ENCODE peak calls at places on chromosomes 4 and X, in ten cellular contexts. Z is uterus, K is heart left ventricle, E is spleen, Q is A549, A is lower lobe of right lung, F is tibial nerve, P is upper lobe of right lung, D is A673, Y is ascending aorta. G is an unnamed sample. For H3K4me1, the result is how much of the 10 kb centered on the place peaks cover.

GRCh38 chr4:17781072-17781830 is at the start of gene FAM184B:
- DNase-seq in Z (no peak), A (no peak), K (no peak), D (peak), Q (no peak), E (peak), F (no peak), P (peak), Y (no peak), G (peak)

GRCh38 chrX:105609530-105609929 is 212.8 kb upstream of the NRK start:
- DNase-seq in A (no peak), E (no peak), P (no peak), Z (no peak), K (no peak), Q (no peak), Y (no peak), D (no peak), F (no peak), G (no peak)

GRCh38 chr4:165208741-165209388 is 1.5 kb downstream of the KLHL2 start:
- DNase-seq in A (no peak), D (peak), Z (no peak), P (no peak), F (no peak), K (no peak), Q (no peak), Y (no peak), E (no peak), G (no peak)

GRCh38 chr4:189096717-189097116 is 844.0 kb upstream of the FRG1 start:
- DNase-seq in D (peak), Q (peak), P (no peak), K (no peak), Z (no peak), E (no peak), F (no peak), Y (no peak), A (no peak), G (no peak)

GRCh38 chr4:79083406-79084010 is 144.3 kb upstream of the PAQR3 start:
- DNase-seq in Z (no peak), F (no peak), P (no peak), Y (no peak), E (no peak), K (no peak), D (no peak), A (no peak), Q (no peak), G (no peak)

GRCh38 chr4:110020139-110020538 is 107.5 kb downstream of the EGF start:
- DNase-seq in P (no peak), Z (no peak), Q (no peak), F (no peak), A (no peak), Y (no peak), E (no peak), D (peak), K (no peak), G (peak)

GRCh38 chr4:82774711-82775171 is 23.9 kb downstream of the SCD5 start:
- DNase-seq in D (no peak), Z (no peak), E (no peak), P (no peak), K (no peak), A (no peak), F (no peak), Y (no peak), Q (no peak), G (no peak)

GRCh38 chrX:7147431-7147977 is at the start of gene STS:
- DNase-seq in P (no peak), A (peak), D (peak), Z (peak), K (peak), Y (no peak), F (peak), Q (no peak), E (peak), G (no peak)

GRCh38 chr4:126916626-126917140 is 716.1 kb upstream of the INTU start:
- DNase-seq in Z (no peak), A (no peak), Q (no peak), E (no peak), F (no peak), P (no peak), D (no peak), K (no peak), Y (no peak), G (no peak)

GRCh38 chr4:29805245-29805644 is 914.9 kb upstream of the PCDH7 start:
- DNase-seq in Q (no peak), Z (no peak), P (no peak), A (no peak), K (no peak), D (peak), F (no peak), E (no peak), Y (no peak), G (no peak)

GRCh38 chrX:113982766-113983165 is 601.1 kb upstream of the HTR2C start:
- DNase-seq in A (no peak), E (no peak), D (no peak), K (no peak), P (no peak), Y (no peak), Q (no peak), F (no peak), Z (no peak), G (no peak)

GRCh38 chr4:17962171-17962570 is 59.4 kb downstream of the LCORL start:
- DNase-seq in Q (no peak), Z (no peak), D (no peak), Y (no peak), K (no peak), F (no peak), P (no peak), E (no peak), A (no peak), G (no peak)

GRCh38 chrX:77505227-77505626 is 58.0 kb downstream of the FGF16 start:
- DNase-seq in Z (no peak), Y (no peak), D (peak), A (no peak), K (no peak), P (no peak), E (no peak), F (no peak), Q (no peak), G (no peak)

GRCh38 chrX:47706575-47706974 is 47.6 kb upstream of the UXT start:
- DNase-seq in K (no peak), Y (no peak), A (no peak), Z (no peak), P (no peak), E (no peak), D (no peak), Q (no peak), F (no peak), G (no peak)

GRCh38 chr4:124806403-124806802 is 93.9 kb upstream of the ANKRD50 start:
- DNase-seq in D (peak), E (no peak), P (no peak), A (no peak), K (no peak), Z (no peak), Y (no peak), Q (no peak), F (no peak), G (no peak)

GRCh38 chr4:15963001-15963451 is at the start of gene FGFBP2:
- DNase-seq in Y (no peak), F (peak), Q (peak), K (peak), Z (no peak), A (peak), D (peak), E (peak), P (no peak), G (no peak)

GRCh38 chrX:39752820-39753219 is 344.9 kb downstream of the BCOR start:
- DNase-seq in Q (no peak), A (no peak), K (no peak), Y (no peak), Z (no peak), F (no peak), D (peak), P (no peak), E (no peak), G (no peak)

GRCh38 chr4:145044341-145044740 is 53.7 kb downstream of the ANAPC10 start:
- DNase-seq in K (no peak), Z (no peak), D (no peak), F (no peak), Q (no peak), P (no peak), A (no peak), Y (no peak), E (no peak), G (no peak)

GRCh38 chrX:72269671-72270251 is 7.3 kb downstream of the RPS4X start:
- DNase-seq in Q (no peak), K (no peak), Z (no peak), D (peak), Y (no peak), F (no peak), P (no peak), A (no peak), E (no peak), G (no peak)

GRCh38 chrX:51834076-51834475 is 59.3 kb upstream of the MAGED1 start:
- DNase-seq in K (no peak), F (no peak), A (no peak), Z (no peak), Y (no peak), P (no peak), E (no peak), Q (no peak), D (no peak), G (no peak)

GRCh38 chr4:1727117-1728031 is 6.1 kb downstream of the TACC3 start:
- DNase-seq in D (peak), E (peak), F (peak), A (peak), Z (no peak), Q (peak), K (peak), Y (peak), P (peak), G (no peak)
- H3K4me1 ChIP-seq in D (under half), E (half or more), F (under half), A (half or more), Z (under half), Q (half or more), K (under half), Y (under half), P (under half), G (under half)

GRCh38 chrX:101287402-101287801 is 3.7 kb downstream of the TAF7L start:
- DNase-seq in F (no peak), Y (no peak), K (no peak), Q (peak), Z (no peak), A (no peak), D (peak), E (no peak), P (no peak), G (no peak)
- TF ChIP-seq CTCF in F (peak), Y (peak), K (peak), Q (peak), Z (peak), A (peak), D (peak), E (peak), P (peak), G (peak)

GRCh38 chrX:36963852-36964251 is 44.3 kb upstream of the FAM47C start:
- DNase-seq in K (no peak), P (no peak), Q (no peak), Y (no peak), Z (no peak), F (no peak), D (no peak), A (no peak), E (no peak), G (no peak)
- H3K4me3 ChIP-seq in K (no peak), P (no peak), Q (no peak), Y (no peak), Z (no peak), F (no peak), D (no peak), A (no peak), E (no peak), G (no peak)

DNA sequence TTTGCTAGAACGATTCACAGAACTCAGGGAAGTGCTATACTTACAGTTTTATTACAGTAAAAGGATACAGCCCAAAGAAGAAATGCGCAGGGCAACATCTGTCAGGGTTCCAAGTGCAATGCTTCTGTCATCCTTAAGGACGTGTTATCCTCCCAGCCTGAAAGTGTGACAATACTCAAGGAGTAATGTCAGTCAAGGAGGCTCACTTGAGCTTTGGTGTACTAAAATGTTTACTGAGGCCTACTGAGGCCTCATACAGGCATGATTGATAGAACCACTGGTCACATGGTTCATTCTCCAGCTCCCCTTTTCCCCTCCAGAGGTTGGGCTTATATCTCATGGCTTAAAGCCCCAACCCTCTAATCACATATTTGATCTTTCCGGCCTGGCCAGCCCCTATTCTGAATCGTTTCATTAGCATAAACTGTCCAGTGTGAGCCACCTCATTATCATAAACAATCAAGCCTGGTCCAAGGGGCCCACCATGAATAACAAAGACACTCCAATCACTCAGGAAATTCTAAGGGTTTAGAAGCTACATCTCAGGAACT is 9.4 kb upstream of the TMSB4X start:
- DNase-seq in Z (no peak), Q (no peak), E (no peak), F (no peak), A (no peak), K (no peak), D (peak), Y (no peak), P (no peak), G (no peak)
- H3K4me1 ChIP-seq in Z (under half), Q (under half), E (under half), F (under half), A (under half), K (under half), D (under half), Y (under half), P (under half), G (under half)

GRCh38 chr4:1993169-1993516 is 15.6 kb downstream of the NELFA start:
- DNase-seq in Q (no peak), D (no peak), P (peak), E (peak), A (no peak), Y (no peak), K (no peak), F (no peak), Z (no peak), G (no peak)

GRCh38 chr4:1991087-1991486 is 17.7 kb downstream of the NELFA start:
- DNase-seq in K (no peak), E (peak), Y (no peak), F (no peak), Q (no peak), D (no peak), A (no peak), Z (no peak), P (peak), G (no peak)

GRCh38 chr4:1991596-1992434 is 17.0 kb downstream of the NELFA start:
- DNase-seq in Y (no peak), K (no peak), Q (no peak), E (peak), A (no peak), F (no peak), Z (no peak), D (no peak), P (peak), G (no peak)

GRCh38 chr4:1990676-1991075 is 18.1 kb downstream of the NELFA start:
- DNase-seq in F (no peak), D (no peak), A (no peak), P (peak), E (peak), Z (no peak), Q (no peak), Y (no peak), K (no peak), G (no peak)

GRCh38 chr4:1992468-1993168 is 16.2 kb downstream of the NELFA start:
- DNase-seq in F (no peak), A (no peak), P (peak), Z (no peak), Y (no peak), K (no peak), D (no peak), Q (no peak), E (peak), G (no peak)
- TF ChIP-seq CTCF in F (no peak), A (no peak), P (no peak), Z (no peak), Y (no peak), K (no peak), D (no peak), Q (no peak), E (no peak), G (no peak)

GRCh38 chr4:173218411-173219125 is 50.0 kb downstream of the GALNT7 start:
- DNase-seq in K (no peak), D (peak), E (no peak), A (no peak), Y (no peak), F (no peak), P (no peak), Z (no peak), Q (peak), G (no peak)
- H3K4me3 ChIP-seq in K (no peak), D (peak), E (no peak), A (no peak), Y (no peak), F (no peak), P (no peak), Z (no peak), Q (no peak), G (no peak)

DNA sequence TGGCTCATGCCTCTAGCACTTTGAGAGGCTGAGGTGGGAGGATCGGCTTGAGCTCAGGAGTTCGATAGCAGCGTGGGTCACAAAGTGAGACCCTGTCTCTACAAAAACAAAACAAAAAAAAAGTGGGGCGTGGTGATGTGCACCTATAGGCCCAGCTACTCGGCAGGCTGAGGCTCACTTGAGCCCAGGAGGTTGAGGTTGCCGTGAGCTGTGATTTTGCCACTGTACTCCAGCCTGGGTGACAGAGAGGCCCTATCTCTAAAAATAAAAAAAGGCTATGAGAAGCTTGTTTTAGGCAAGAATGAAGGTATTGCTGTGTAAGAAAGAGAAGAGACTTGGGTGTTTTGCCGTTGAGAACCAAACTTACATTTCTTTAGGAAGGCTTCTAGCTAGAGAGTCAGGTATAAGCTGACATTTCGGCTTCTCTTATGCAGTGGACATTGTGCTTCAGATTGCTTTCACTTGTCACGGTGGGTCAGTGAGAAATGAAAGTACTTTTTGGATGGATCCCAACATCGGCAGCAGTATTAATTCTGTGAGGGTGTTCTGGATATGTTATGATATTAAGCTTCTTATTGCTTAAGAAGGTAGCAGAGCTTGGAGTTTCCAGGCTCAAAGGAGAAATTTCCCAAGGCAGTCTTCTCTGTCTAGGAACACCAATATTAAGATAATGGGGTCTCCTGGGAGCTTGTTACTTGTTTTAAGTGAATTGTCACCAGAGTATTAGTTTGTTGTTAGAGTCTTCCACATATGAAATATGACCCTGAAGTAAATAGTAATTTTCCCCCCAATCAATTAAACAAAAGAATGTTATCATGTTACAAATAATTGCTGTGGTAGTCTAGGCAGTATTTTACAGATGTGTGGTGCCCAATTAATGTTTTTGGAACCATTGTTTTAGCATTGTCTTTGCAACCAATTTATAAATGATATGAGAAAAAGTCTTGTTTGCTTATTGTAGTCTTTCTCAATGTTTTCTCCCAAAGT is 17.6 kb downstream of the TMEM131L start:
- DNase-seq in K (no peak), A (no peak), Y (no peak), F (no peak), P (no peak), Q (no peak), Z (no peak), E (no peak), D (peak), G (no peak)
- H3K4me1 ChIP-seq in K (under half), A (under half), Y (under half), F (half or more), P (under half), Q (under half), Z (under half), E (half or more), D (under half), G (under half)

GRCh38 chrX:70042399-70043371 is 7.1 kb downstream of the AWAT2 start:
- DNase-seq in A (no peak), D (no peak), Y (no peak), K (no peak), Z (no peak), F (no peak), E (peak), Q (no peak), P (no peak), G (no peak)
- TF ChIP-seq CTCF in A (no peak), D (no peak), Y (no peak), K (no peak), Z (no peak), F (no peak), E (no peak), Q (no peak), P (no peak), G (no peak)

G was measured in esophagus muscularis mucosa.